ENCODE peak calls at places on chromosomes 16 and 17, in six cellular contexts. C, A, Z, T, U and G are unnamed samples.

GRCh38 chr16:85746431-85747227 is 4.3 kb downstream of the C16orf74 start:
- DNase-seq in C (no peak), A (peak), Z (no peak), T (peak), U (peak), G (peak)

GRCh38 chr17:69218986-69219385 is 9.6 kb downstream of the ABCA10 start:
- DNase-seq in C (no peak), A (no peak), Z (no peak), T (peak), U (no peak), G (no peak)

GRCh38 chr17:44122825-44123355 is 551 bp downstream of the HDAC5 start:
- DNase-seq in C (no peak), A (no peak), Z (no peak), T (no peak), U (no peak), G (no peak)

GRCh38 chr16:25966172-25967097 is 274.7 kb downstream of the HS3ST4 start:
- DNase-seq in C (no peak), A (no peak), Z (no peak), T (no peak), U (peak), G (peak)

GRCh38 chr17:73285916-73286862 is 24.5 kb upstream of the CPSF4L start:
- DNase-seq in C (peak), A (no peak), Z (no peak), T (no peak), U (no peak), G (no peak)

GRCh38 chr17:3843935-3844516 is 2.0 kb downstream of the NCBP3 start:
- DNase-seq in C (no peak), A (no peak), Z (peak), T (peak), U (peak), G (peak)

GRCh38 chr16:50603206-50604064 is 55.2 kb downstream of the NKD1 start:
- DNase-seq in C (no peak), A (no peak), Z (no peak), T (peak), U (no peak), G (no peak)

GRCh38 chr16:50303041-50303604 is 36.8 kb downstream of the ADCY7 start:
- DNase-seq in C (no peak), A (peak), Z (no peak), T (no peak), U (no peak), G (no peak)

GRCh38 chr16:27795992-27796614 is 246.2 kb downstream of the KATNIP start:
- DNase-seq in C (peak), A (peak), Z (peak), T (peak), U (no peak), G (no peak)

GRCh38 chr16:1290860-1291575 is 18.4 kb upstream of the UBE2I start:
- DNase-seq in C (no peak), A (no peak), Z (no peak), T (no peak), U (no peak), G (no peak)

GRCh38 chr17:18179221-18179620 is 4.4 kb upstream of the ALKBH5 start:
- DNase-seq in C (no peak), A (no peak), Z (no peak), T (no peak), U (no peak), G (no peak)

GRCh38 chr17:5592382-5592781 is 8.1 kb upstream of the NLRP1 start:
- DNase-seq in C (no peak), A (peak), Z (peak), T (peak), U (peak), G (peak)

GRCh38 chr16:90001761-90002503 is 17.3 kb downstream of the DBNDD1 start:
- DNase-seq in C (no peak), A (no peak), Z (no peak), T (no peak), U (no peak), G (no peak)

GRCh38 chr17:30586818-30587595 is 109.8 kb downstream of the GOSR1 start:
- DNase-seq in C (no peak), A (peak), Z (no peak), T (peak), U (no peak), G (peak)

GRCh38 chr17:81533713-81534141 is 5.5 kb downstream of the FSCN2 start:
- DNase-seq in C (peak), A (no peak), Z (no peak), T (no peak), U (no peak), G (no peak)

GRCh38 chr17:18917506-18918032 is 34.4 kb upstream of the SLC5A10 start:
- DNase-seq in C (no peak), A (no peak), Z (no peak), T (no peak), U (no peak), G (no peak)

GRCh38 chr17:60372790-60373483 is 19.0 kb downstream of the USP32 start:
- DNase-seq in C (no peak), A (peak), Z (no peak), T (peak), U (no peak), G (no peak)

GRCh38 chr17:60421273-60422161 is 772 bp upstream of the CHCT1 start:
- DNase-seq in C (peak), A (peak), Z (peak), T (peak), U (peak), G (peak)

GRCh38 chr16:16868727-16869126 is 489.8 kb downstream of the NPIPA7 start:
- DNase-seq in C (no peak), A (no peak), Z (no peak), T (no peak), U (no peak), G (no peak)

GRCh38 chr16:84177740-84178070 is 9.2 kb downstream of the TAF1C start:
- DNase-seq in C (no peak), A (peak), Z (no peak), T (no peak), U (no peak), G (no peak)

GRCh38 chr16:75273054-75273925 is 21.9 kb upstream of the BCAR1 start:
- DNase-seq in C (no peak), A (peak), Z (no peak), T (peak), U (no peak), G (no peak)

GRCh38 chr16:31010539-31010938 is at the start of gene STX1B:
- DNase-seq in C (no peak), A (no peak), Z (peak), T (no peak), U (no peak), G (no peak)

GRCh38 chr17:59825533-59826316 is 67.0 kb downstream of the TUBD1 start:
- DNase-seq in C (no peak), A (peak), Z (no peak), T (peak), U (no peak), G (no peak)

GRCh38 chr17:45824475-45824874 is 20.2 kb upstream of the SPPL2C start:
- DNase-seq in C (no peak), A (no peak), Z (no peak), T (no peak), U (no peak), G (no peak)

GRCh38 chr16:85313541-85314208 is 201.4 kb upstream of the CIBAR2 start:
- DNase-seq in C (no peak), A (peak), Z (peak), T (peak), U (no peak), G (no peak)

GRCh38 chr17:36848008-36848902 is 89.0 kb upstream of the LHX1 start:
- DNase-seq in C (no peak), A (no peak), Z (no peak), T (peak), U (no peak), G (no peak)

GRCh38 chr17:4548721-4549531 is 6.3 kb downstream of the MYBBP1A start:
- DNase-seq in C (no peak), A (peak), Z (no peak), T (peak), U (no peak), G (no peak)

GRCh38 chr16:74448990-74449389 is 27.7 kb upstream of the CLEC18B start:
- DNase-seq in C (no peak), A (peak), Z (no peak), T (peak), U (no peak), G (no peak)

GRCh38 chr16:75534560-75535205 is 1.2 kb downstream of the CHST5 start:
- DNase-seq in C (no peak), A (no peak), Z (no peak), T (no peak), U (no peak), G (no peak)

GRCh38 chr17:73719588-73720071 is 75.4 kb upstream of the SDK2 start:
- DNase-seq in C (no peak), A (no peak), Z (peak), T (no peak), U (no peak), G (no peak)

GRCh38 chr16:1414532-1415265 is at the start of gene UNKL:
- DNase-seq in C (peak), A (peak), Z (peak), T (no peak), U (peak), G (peak)

GRCh38 chr16:13471036-13471435 is 448.9 kb upstream of the ERCC4 start:
- DNase-seq in C (no peak), A (no peak), Z (peak), T (no peak), U (no peak), G (no peak)

GRCh38 chr17:67386965-67387551 is 10.0 kb downstream of the PITPNC1 start:
- DNase-seq in C (peak), A (peak), Z (peak), T (no peak), U (peak), G (no peak)

GRCh38 chr16:52953215-52953614 is 99.5 kb downstream of the CHD9NB start:
- DNase-seq in C (peak), A (no peak), Z (no peak), T (no peak), U (no peak), G (no peak)

GRCh38 chr17:16352303-16352837 is 899 bp downstream of the CENPV start:
- DNase-seq in C (peak), A (peak), Z (peak), T (peak), U (peak), G (peak)

GRCh38 chr17:16351831-16352230 is 1.4 kb downstream of the CENPV start:
- DNase-seq in C (no peak), A (peak), Z (no peak), T (peak), U (no peak), G (no peak)

GRCh38 chr17:16352838-16353701 is at the start of gene CENPV:
- DNase-seq in C (peak), A (peak), Z (peak), T (peak), U (peak), G (peak)

GRCh38 chr17:16354585-16354984 is 1.3 kb upstream of the CENPV start:
- DNase-seq in C (no peak), A (no peak), Z (no peak), T (no peak), U (no peak), G (no peak)

GRCh38 chr17:16353702-16354174 is 469 bp upstream of the CENPV start:
- DNase-seq in C (no peak), A (no peak), Z (no peak), T (no peak), U (no peak), G (no peak)
- TF ChIP-seq CTCF in C (no peak), A (no peak), Z (peak), T (no peak), U (no peak), G (no peak)

DNA sequence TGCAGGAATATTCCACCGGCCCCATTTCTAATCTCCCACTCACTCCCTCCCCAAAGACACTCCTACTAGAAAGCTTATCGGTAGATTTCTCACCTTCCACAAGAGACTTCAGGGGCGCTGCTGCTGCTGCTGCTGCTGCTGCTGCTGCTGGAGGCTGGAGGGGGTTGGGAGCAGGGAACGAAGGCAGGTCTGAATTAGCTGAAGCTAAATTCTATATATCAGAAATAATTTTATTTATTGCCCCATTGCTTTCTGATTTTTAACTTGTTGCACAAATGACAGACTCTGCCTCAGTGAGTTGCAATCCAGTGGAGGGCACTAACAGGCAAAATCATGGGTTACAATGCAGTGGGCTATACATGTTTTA is 25.8 kb upstream of the HLF start:
- DNase-seq in C (peak), A (no peak), Z (peak), T (no peak), U (peak), G (no peak)
- TF ChIP-seq CTCF in C (no peak), A (no peak), Z (no peak), T (peak), U (no peak), G (no peak)

GRCh38 chr16:132120-132519 is 6.4 kb downstream of the NPRL3 start:
- DNase-seq in C (no peak), A (no peak), Z (no peak), T (no peak), U (no peak), G (no peak)
- TF ChIP-seq CTCF in C (no peak), A (no peak), Z (no peak), T (no peak), U (no peak), G (no peak)

DNA sequence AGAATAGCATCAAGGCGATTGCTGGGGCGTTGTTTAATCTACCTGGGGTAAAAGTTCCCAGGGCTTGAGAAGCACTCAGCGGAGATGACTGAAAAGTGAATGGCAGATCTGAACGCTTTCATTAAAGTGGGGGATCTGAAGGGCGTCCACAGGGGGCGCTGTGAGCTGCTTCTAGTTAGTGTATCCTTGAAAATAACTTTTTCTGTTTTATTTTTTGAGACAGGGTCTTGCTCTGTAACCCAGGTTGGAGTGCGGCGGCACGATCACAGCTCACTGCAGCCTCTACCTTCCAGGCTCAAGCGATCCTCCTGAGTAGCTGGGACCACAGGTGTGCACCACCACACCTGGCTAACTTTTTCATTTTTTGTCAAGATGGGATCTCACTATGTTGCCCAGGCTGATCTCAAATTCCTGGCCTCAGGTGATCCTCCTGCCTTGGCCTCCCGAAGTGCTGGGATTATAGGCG is 360.4 kb downstream of the SEC14L1 start:
- DNase-seq in C (no peak), A (no peak), Z (peak), T (no peak), U (peak), G (no peak)
- TF ChIP-seq CTCF in C (no peak), A (peak), Z (peak), T (peak), U (peak), G (peak)

GRCh38 chr16:2508722-2509400 is 4.9 kb upstream of the ATP6V0C start:
- DNase-seq in C (peak), A (no peak), Z (no peak), T (no peak), U (no peak), G (no peak)

GRCh38 chr16:2511128-2511785 is 2.5 kb upstream of the ATP6V0C start:
- DNase-seq in C (peak), A (peak), Z (no peak), T (no peak), U (no peak), G (no peak)

GRCh38 chr16:2507679-2508064 is 6.1 kb upstream of the ATP6V0C start:
- DNase-seq in C (peak), A (no peak), Z (no peak), T (no peak), U (no peak), G (no peak)

GRCh38 chr16:2505695-2506094 is 8.1 kb upstream of the ATP6V0C start:
- DNase-seq in C (no peak), A (no peak), Z (no peak), T (no peak), U (no peak), G (no peak)

GRCh38 chr16:2507052-2507678 is 6.6 kb upstream of the ATP6V0C start:
- DNase-seq in C (no peak), A (no peak), Z (no peak), T (no peak), U (peak), G (peak)
- TF ChIP-seq CTCF in C (no peak), A (no peak), Z (no peak), T (peak), U (peak), G (no peak)

DNA sequence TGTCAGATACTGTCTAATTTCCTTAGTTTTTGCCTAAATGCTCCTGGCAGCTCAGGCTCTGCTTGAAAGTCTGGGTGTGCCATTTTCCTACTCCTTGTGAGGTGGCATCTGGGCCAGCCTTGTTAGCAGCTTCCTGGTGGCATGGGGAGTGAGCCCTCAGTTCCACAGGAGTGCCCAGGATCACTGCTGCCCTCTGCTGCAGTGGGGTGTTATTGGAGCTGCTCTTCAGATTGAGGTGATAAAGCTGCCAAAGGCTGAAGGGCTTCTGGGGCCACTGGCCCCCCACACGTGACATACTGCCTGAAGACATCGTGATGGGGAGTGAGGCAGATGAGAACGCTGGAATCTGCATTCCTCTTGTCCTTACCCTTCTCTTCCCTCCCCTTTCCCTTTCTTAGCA is 27.4 kb downstream of the CEP95 start:
- DNase-seq in C (no peak), A (no peak), Z (no peak), T (no peak), U (no peak), G (no peak)
- TF ChIP-seq CTCF in C (no peak), A (peak), Z (peak), T (peak), U (peak), G (no peak)

GRCh38 chr17:78460176-78460675 is 81.8 kb downstream of the PGS1 start:
- DNase-seq in C (no peak), A (no peak), Z (no peak), T (no peak), U (no peak), G (no peak)

GRCh38 chr17:78459696-78460095 is 81.2 kb downstream of the PGS1 start:
- DNase-seq in C (no peak), A (no peak), Z (no peak), T (no peak), U (no peak), G (no peak)

GRCh38 chr17:78460951-78461944 is 82.8 kb downstream of the PGS1 start:
- DNase-seq in C (no peak), A (no peak), Z (no peak), T (no peak), U (no peak), G (no peak)

GRCh38 chr17:78458739-78459335 is 80.4 kb downstream of the PGS1 start:
- DNase-seq in C (no peak), A (no peak), Z (no peak), T (no peak), U (no peak), G (no peak)

DNA sequence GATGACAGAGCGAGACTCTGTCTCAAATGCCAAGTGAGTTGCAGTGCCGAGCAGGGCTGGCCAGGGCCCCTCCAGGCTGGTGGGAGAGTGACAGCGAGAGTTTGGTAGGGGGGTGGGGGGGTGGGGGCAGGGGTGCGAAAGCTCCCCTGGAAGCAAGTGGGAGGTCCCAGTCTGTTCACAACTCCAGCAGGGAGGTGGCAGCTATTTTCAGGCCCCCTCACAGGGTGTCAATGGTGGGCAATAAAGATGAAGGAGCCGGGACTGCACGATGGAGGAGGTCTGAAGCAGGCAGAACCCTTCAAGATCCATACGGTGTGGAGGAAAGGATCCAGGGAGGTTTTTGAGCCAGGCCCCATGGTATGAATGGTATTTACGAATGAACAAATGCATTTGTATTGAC is 83.7 kb downstream of the PGS1 start:
- DNase-seq in C (no peak), A (no peak), Z (no peak), T (no peak), U (no peak), G (no peak)
- TF ChIP-seq CTCF in C (no peak), A (no peak), Z (no peak), T (no peak), U (no peak), G (no peak)

DNA sequence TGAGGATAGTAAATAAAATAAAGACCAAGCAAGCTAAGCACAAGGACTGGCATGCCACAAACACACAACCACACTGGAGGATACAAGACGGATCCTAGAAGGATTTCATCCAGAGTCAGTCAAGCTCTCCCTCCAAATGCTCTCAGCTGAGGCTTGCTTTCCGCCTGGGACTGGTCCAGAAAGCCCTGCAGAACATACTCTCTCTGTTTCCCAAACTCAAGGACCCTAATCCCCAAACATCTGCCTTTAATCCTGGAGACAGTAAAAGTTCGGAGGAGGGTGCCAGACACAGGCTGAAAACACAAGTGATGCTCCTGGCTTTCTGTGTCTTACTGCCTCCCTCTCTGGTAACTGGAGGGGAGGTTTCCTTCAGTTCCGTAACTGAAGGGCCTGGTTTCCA is 5.3 kb upstream of the HSD11B2 start:
- DNase-seq in C (no peak), A (no peak), Z (no peak), T (no peak), U (no peak), G (no peak)
- TF ChIP-seq CTCF in C (no peak), A (no peak), Z (no peak), T (no peak), U (no peak), G (no peak)